ENCODE peak calls at places on chromosome 19, in nine cellular contexts. One of them, this sample, is unnamed.

GRCh38 chr19:16106121-16106520 is 5.6 kb upstream of the RAB8A start:
- DNase-seq in A549: no peak
- DNase-seq in DND-41: no peak
- DNase-seq in endothelial cell: no peak
- DNase-seq in GM12865: peak; percentile 64
- DNase-seq in choroid plexus epithelial cell: peak; percentile 55
- DNase-seq in endothelial cell of umbilical vein: no peak
- DNase-seq in breast epithelium: no peak
- DNase-seq in fibroblast of pulmonary artery: no peak
- DNase-seq in this sample: peak; percentile 61

GRCh38 chr19:27681972-27682371 is 1531.0 kb downstream of the UQCRFS1 start:
- DNase-seq in A549: no peak
- DNase-seq in DND-41: no peak
- DNase-seq in endothelial cell: no peak
- DNase-seq in GM12865: no peak
- DNase-seq in choroid plexus epithelial cell: no peak
- DNase-seq in endothelial cell of umbilical vein: no peak
- DNase-seq in breast epithelium: no peak
- DNase-seq in fibroblast of pulmonary artery: no peak
- DNase-seq in this sample: no peak

GRCh38 chr19:10206226-10206873 is 11.6 kb upstream of the DNMT1 start:
- DNase-seq in A549: no peak
- DNase-seq in DND-41: no peak
- DNase-seq in endothelial cell: no peak
- DNase-seq in GM12865: no peak
- DNase-seq in choroid plexus epithelial cell: peak; percentile 64
- DNase-seq in endothelial cell of umbilical vein: no peak
- DNase-seq in breast epithelium: peak; percentile 57
- DNase-seq in fibroblast of pulmonary artery: peak; percentile 63
- DNase-seq in this sample: no peak

GRCh38 chr19:7177926-7178325 is 108.4 kb downstream of the ZNF557 start:
- DNase-seq in A549: no peak
- DNase-seq in DND-41: no peak
- DNase-seq in endothelial cell: no peak
- DNase-seq in GM12865: no peak
- DNase-seq in choroid plexus epithelial cell: no peak
- DNase-seq in endothelial cell of umbilical vein: no peak
- DNase-seq in breast epithelium: no peak
- DNase-seq in fibroblast of pulmonary artery: peak; percentile 56
- DNase-seq in this sample: no peak

GRCh38 chr19:10112037-10112751 is 701 bp downstream of the P2RY11 start:
- DNase-seq in A549: no peak
- DNase-seq in DND-41: no peak
- DNase-seq in endothelial cell: no peak
- DNase-seq in GM12865: peak; percentile 57
- DNase-seq in choroid plexus epithelial cell: peak; percentile 33
- DNase-seq in endothelial cell of umbilical vein: no peak
- DNase-seq in breast epithelium: no peak
- DNase-seq in fibroblast of pulmonary artery: no peak
- DNase-seq in this sample: peak; percentile 73

GRCh38 chr19:6811906-6812305 is 39.4 kb downstream of the VAV1 start:
- DNase-seq in A549: peak; percentile 56
- DNase-seq in DND-41: peak; percentile 15
- DNase-seq in endothelial cell: no peak
- DNase-seq in GM12865: peak; percentile 47
- DNase-seq in choroid plexus epithelial cell: peak; percentile 75
- DNase-seq in endothelial cell of umbilical vein: peak; percentile 60
- DNase-seq in breast epithelium: no peak
- DNase-seq in fibroblast of pulmonary artery: peak; percentile 83
- DNase-seq in this sample: no peak

GRCh38 chr19:43807651-43808050 is 5.4 kb upstream of the LYPD5 start:
- DNase-seq in A549: no peak
- DNase-seq in DND-41: no peak
- DNase-seq in endothelial cell: no peak
- DNase-seq in GM12865: no peak
- DNase-seq in choroid plexus epithelial cell: no peak
- DNase-seq in endothelial cell of umbilical vein: no peak
- DNase-seq in breast epithelium: no peak
- DNase-seq in fibroblast of pulmonary artery: no peak
- DNase-seq in this sample: no peak

GRCh38 chr19:11577451-11578341 is at the start of gene ACP5:
- DNase-seq in A549: no peak
- DNase-seq in DND-41: no peak
- DNase-seq in endothelial cell: no peak
- DNase-seq in GM12865: no peak
- DNase-seq in choroid plexus epithelial cell: no peak
- DNase-seq in endothelial cell of umbilical vein: no peak
- DNase-seq in breast epithelium: no peak
- DNase-seq in fibroblast of pulmonary artery: no peak
- DNase-seq in this sample: no peak

GRCh38 chr19:10751109-10751972 is 33.5 kb downstream of the DNM2 start:
- DNase-seq in A549: no peak
- DNase-seq in DND-41: no peak
- DNase-seq in endothelial cell: peak; percentile 52
- DNase-seq in GM12865: no peak
- DNase-seq in choroid plexus epithelial cell: no peak
- DNase-seq in endothelial cell of umbilical vein: peak; percentile 46
- DNase-seq in breast epithelium: no peak
- DNase-seq in fibroblast of pulmonary artery: peak; percentile 33
- DNase-seq in this sample: peak; percentile 60

GRCh38 chr19:10262771-10263170 is 8.1 kb upstream of the ICAM1 start:
- DNase-seq in A549: no peak
- DNase-seq in DND-41: no peak
- DNase-seq in endothelial cell: no peak
- DNase-seq in GM12865: no peak
- DNase-seq in choroid plexus epithelial cell: peak; percentile 80
- DNase-seq in endothelial cell of umbilical vein: no peak
- DNase-seq in breast epithelium: no peak
- DNase-seq in fibroblast of pulmonary artery: peak; percentile 38
- DNase-seq in this sample: no peak

GRCh38 chr19:11685676-11686650 is 52.8 kb downstream of the ZNF823 start:
- DNase-seq in A549: no peak
- DNase-seq in DND-41: no peak
- DNase-seq in endothelial cell: no peak
- DNase-seq in GM12865: peak; percentile 29
- DNase-seq in choroid plexus epithelial cell: no peak
- DNase-seq in endothelial cell of umbilical vein: no peak
- DNase-seq in breast epithelium: no peak
- DNase-seq in fibroblast of pulmonary artery: no peak
- DNase-seq in this sample: no peak

GRCh38 chr19:47369923-47370625 is 21.0 kb downstream of the DHX34 start:
- DNase-seq in A549: no peak
- DNase-seq in DND-41: no peak
- DNase-seq in endothelial cell: no peak
- DNase-seq in GM12865: no peak
- DNase-seq in choroid plexus epithelial cell: peak; percentile 90
- DNase-seq in endothelial cell of umbilical vein: no peak
- DNase-seq in breast epithelium: no peak
- DNase-seq in fibroblast of pulmonary artery: peak; percentile 56
- DNase-seq in this sample: peak; percentile 96

GRCh38 chr19:51971624-51972023 is 15.0 kb downstream of the ZNF350 start:
- DNase-seq in A549: no peak
- DNase-seq in DND-41: peak; percentile 50
- DNase-seq in endothelial cell: no peak
- DNase-seq in GM12865: peak; percentile 24
- DNase-seq in choroid plexus epithelial cell: peak; percentile 17
- DNase-seq in endothelial cell of umbilical vein: peak; percentile 11
- DNase-seq in breast epithelium: no peak
- DNase-seq in fibroblast of pulmonary artery: peak; percentile 24
- DNase-seq in this sample: no peak

GRCh38 chr19:10422846-10423245 is 2.5 kb downstream of the PDE4A start:
- DNase-seq in A549: no peak
- DNase-seq in DND-41: no peak
- DNase-seq in endothelial cell: no peak
- DNase-seq in GM12865: no peak
- DNase-seq in choroid plexus epithelial cell: no peak
- DNase-seq in endothelial cell of umbilical vein: no peak
- DNase-seq in breast epithelium: no peak
- DNase-seq in fibroblast of pulmonary artery: no peak
- DNase-seq in this sample: no peak

GRCh38 chr19:14979498-14980255 is at the start of gene SLC1A6:
- DNase-seq in A549: no peak
- DNase-seq in DND-41: no peak
- DNase-seq in endothelial cell: peak; percentile 47
- DNase-seq in GM12865: no peak
- DNase-seq in choroid plexus epithelial cell: no peak
- DNase-seq in endothelial cell of umbilical vein: no peak
- DNase-seq in breast epithelium: no peak
- DNase-seq in fibroblast of pulmonary artery: no peak
- DNase-seq in this sample: no peak

GRCh38 chr19:18282021-18282787 is 782 bp upstream of the JUND start:
- DNase-seq in A549: no peak
- DNase-seq in DND-41: no peak
- DNase-seq in endothelial cell: no peak
- DNase-seq in GM12865: peak; percentile 68
- DNase-seq in choroid plexus epithelial cell: no peak
- DNase-seq in endothelial cell of umbilical vein: peak; percentile 85
- DNase-seq in breast epithelium: no peak
- DNase-seq in fibroblast of pulmonary artery: no peak
- DNase-seq in this sample: no peak
- TF ChIP-seq CTCF in A549: no peak
- TF ChIP-seq CTCF in DND-41: peak; percentile 41
- TF ChIP-seq CTCF in endothelial cell: no peak
- TF ChIP-seq CTCF in GM12865: no peak
- TF ChIP-seq CTCF in choroid plexus epithelial cell: no peak
- TF ChIP-seq CTCF in endothelial cell of umbilical vein: no peak
- TF ChIP-seq CTCF in breast epithelium: peak; percentile 18
- TF ChIP-seq CTCF in fibroblast of pulmonary artery: no peak
- TF ChIP-seq CTCF in this sample: peak; percentile 15

DNA sequence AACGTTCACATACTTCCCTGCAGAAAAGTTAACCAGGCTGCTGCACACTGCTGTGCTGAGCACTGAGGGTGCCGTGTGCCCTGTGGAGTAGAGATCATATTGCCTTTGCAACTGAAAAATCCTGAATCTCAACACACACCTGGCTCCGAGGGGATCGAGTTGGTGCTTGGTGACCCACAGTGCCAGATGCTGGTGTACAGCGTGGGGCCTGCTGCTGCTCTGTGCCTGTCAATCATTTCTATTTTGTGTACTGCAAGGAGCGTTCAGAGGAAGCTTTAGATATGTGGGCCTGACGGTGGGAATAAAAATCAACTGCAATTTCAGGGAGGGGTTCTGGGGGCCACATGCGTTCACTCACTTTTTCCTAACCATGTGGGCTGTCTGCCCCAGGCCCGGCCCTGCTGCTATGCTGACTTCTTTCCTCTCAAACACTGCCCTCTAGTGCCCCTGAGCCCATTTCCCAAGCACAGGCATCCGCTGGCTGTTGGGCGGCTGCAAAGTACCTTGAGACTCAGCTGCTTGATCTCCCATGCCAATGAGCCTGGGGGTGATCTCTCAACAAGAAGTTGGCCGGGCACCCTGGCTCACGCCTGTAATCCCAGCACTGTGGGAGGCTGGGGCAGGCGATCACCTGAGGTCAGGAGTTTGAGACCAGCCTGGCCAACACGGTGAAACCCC is 9.7 kb upstream of the LENG8 start:
- DNase-seq in A549: peak; percentile 69
- DNase-seq in DND-41: peak; percentile 45
- DNase-seq in endothelial cell: peak; percentile 66
- DNase-seq in GM12865: no peak
- DNase-seq in choroid plexus epithelial cell: peak; percentile 67
- DNase-seq in endothelial cell of umbilical vein: peak; percentile 38
- DNase-seq in breast epithelium: peak; percentile 84
- DNase-seq in fibroblast of pulmonary artery: peak; percentile 55
- DNase-seq in this sample: no peak
- TF ChIP-seq CTCF in A549: peak; percentile 51
- TF ChIP-seq CTCF in DND-41: peak; percentile 63
- TF ChIP-seq CTCF in endothelial cell: no peak
- TF ChIP-seq CTCF in GM12865: peak; percentile 21
- TF ChIP-seq CTCF in choroid plexus epithelial cell: peak; percentile 70
- TF ChIP-seq CTCF in endothelial cell of umbilical vein: peak; percentile 37
- TF ChIP-seq CTCF in breast epithelium: peak; percentile 52
- TF ChIP-seq CTCF in fibroblast of pulmonary artery: peak; percentile 58
- TF ChIP-seq CTCF in this sample: peak; percentile 24

DNA sequence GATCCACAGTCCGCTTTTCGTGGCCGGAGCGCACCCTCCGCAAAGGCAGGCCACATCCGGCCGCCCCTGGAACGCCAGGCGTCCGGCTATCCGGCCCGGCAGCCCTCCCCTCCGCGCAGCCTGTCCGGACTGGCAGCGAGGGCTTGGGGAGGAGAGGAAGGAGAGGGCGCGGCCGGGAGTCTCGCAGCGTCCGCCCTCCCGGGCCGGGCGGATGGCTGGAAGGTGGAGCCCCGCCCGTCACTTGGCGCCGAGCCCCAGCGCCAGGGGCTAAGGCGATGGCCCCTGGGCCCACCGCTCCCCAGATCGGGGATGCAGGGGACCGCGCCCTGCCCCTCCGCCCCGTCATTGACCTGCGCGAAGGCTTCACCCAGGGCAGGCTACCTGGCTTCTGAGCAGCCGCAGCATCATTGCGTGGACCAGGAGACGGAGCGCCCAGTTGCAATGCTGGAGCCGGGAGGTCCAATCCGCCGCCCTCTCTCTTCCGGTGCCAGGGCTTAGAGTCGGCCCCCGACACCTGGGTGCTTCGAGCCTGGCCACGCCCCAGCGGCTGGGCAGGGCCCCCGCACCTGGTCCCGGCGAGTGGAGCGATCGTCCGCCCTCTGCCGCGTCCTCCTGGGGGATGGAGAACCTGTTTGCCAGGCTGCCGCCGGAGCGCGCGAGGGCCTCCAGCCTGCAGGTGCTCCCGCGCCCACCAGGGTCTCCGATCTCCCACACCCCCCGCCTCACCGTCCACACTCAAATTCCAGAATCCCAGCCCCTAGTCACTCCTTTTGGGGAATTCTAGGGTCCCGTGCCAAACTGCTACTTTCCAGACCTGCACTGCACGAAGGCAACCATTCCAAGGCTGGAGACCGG is at the start of gene FUT1:
- DNase-seq in A549: no peak
- DNase-seq in DND-41: no peak
- DNase-seq in endothelial cell: peak; percentile 69
- DNase-seq in GM12865: peak; percentile 40
- DNase-seq in choroid plexus epithelial cell: no peak
- DNase-seq in endothelial cell of umbilical vein: no peak
- DNase-seq in breast epithelium: peak; percentile 87
- DNase-seq in fibroblast of pulmonary artery: no peak
- DNase-seq in this sample: no peak
- TF ChIP-seq CTCF in A549: no peak
- TF ChIP-seq CTCF in DND-41: no peak
- TF ChIP-seq CTCF in endothelial cell: no peak
- TF ChIP-seq CTCF in GM12865: no peak
- TF ChIP-seq CTCF in choroid plexus epithelial cell: no peak
- TF ChIP-seq CTCF in endothelial cell of umbilical vein: no peak
- TF ChIP-seq CTCF in breast epithelium: peak; percentile 22
- TF ChIP-seq CTCF in fibroblast of pulmonary artery: no peak
- TF ChIP-seq CTCF in this sample: no peak

DNA sequence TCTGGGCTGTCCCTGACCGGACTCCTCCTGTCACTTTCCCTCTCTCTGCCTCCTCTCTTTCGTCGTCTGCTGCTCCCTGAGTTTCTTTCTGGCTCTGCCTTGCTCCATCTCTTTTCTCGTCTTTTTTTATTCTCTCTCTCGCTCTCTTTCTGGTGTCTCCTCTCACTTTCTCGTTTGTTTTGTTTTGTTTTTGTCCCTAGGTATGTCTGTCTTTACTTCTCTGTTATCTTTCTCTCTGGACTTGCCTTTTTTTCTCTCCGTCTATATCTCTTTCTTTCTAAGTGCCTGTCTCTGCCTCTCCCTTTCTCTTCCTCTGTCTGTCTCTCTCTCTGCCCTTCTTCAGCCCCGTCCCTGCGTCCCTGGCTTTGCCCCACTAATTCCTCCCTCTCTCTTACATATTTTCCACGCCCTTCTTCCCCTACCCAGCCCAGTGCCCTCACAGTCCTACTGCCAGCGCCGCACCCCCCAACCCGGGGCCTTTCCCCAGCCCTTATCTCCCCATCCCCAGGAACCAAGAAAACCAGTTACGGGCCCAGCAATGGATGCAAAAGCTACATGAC is 48.1 kb upstream of the SHKBP1 start:
- DNase-seq in A549: no peak
- DNase-seq in DND-41: no peak
- DNase-seq in endothelial cell: no peak
- DNase-seq in GM12865: no peak
- DNase-seq in choroid plexus epithelial cell: no peak
- DNase-seq in endothelial cell of umbilical vein: no peak
- DNase-seq in breast epithelium: no peak
- DNase-seq in fibroblast of pulmonary artery: no peak
- DNase-seq in this sample: no peak
- TF ChIP-seq CTCF in A549: no peak
- TF ChIP-seq CTCF in DND-41: no peak
- TF ChIP-seq CTCF in endothelial cell: no peak
- TF ChIP-seq CTCF in GM12865: no peak
- TF ChIP-seq CTCF in choroid plexus epithelial cell: no peak
- TF ChIP-seq CTCF in endothelial cell of umbilical vein: no peak
- TF ChIP-seq CTCF in breast epithelium: no peak
- TF ChIP-seq CTCF in fibroblast of pulmonary artery: no peak
- TF ChIP-seq CTCF in this sample: no peak